ENCODE peak calls at places on chromosomes 6 and 20, in nine cellular contexts. O is naive thymus-derived CD4-positive, alpha-beta T cell; P is adipocyte; I is cardiac muscle cell; S is H9; E is Right ventricle myocardium superior; B is psoas muscle; A is glomerular endothelial cell; M is stimulated activated CD4-positive, alpha-beta T cell treated with anti-CD3 and anti-CD28 coated beads, Interleukin-2, amount 100 ng/mL, for 48 hours. R is an unnamed sample.

GRCh38 chr20:13649548-13649947 is 10.8 kb upstream of the TASP1 start:
- DNase-seq in A (no peak), O (no peak), M (no peak), B (peak), P (peak), E (peak), S (peak), I (peak), R (no peak)

GRCh38 chr20:24668384-24668702 is 198.9 kb downstream of the SYNDIG1 start:
- DNase-seq in A (no peak), E (no peak), B (no peak), I (no peak), P (no peak), S (no peak), O (no peak), M (no peak), R (no peak)

GRCh38 chr6:37008484-37009186 is 3.2 kb downstream of the FGD2 start:
- DNase-seq in E (peak), A (no peak), M (no peak), B (no peak), I (no peak), O (no peak), P (no peak), S (no peak), R (no peak)

GRCh38 chr6:35494161-35494563 is 2.7 kb downstream of the TEAD3 start:
- DNase-seq in A (peak), B (no peak), I (peak), M (no peak), P (peak), E (no peak), O (no peak), S (peak), R (no peak)

GRCh38 chr6:15874821-15875220 is 212.0 kb upstream of the DTNBP1 start:
- DNase-seq in O (no peak), B (no peak), P (peak), E (no peak), I (peak), S (no peak), M (no peak), A (no peak), R (no peak)

GRCh38 chr6:47061631-47062300 is 19.6 kb upstream of the ADGRF1 start:
- DNase-seq in S (no peak), M (no peak), B (no peak), P (no peak), O (no peak), I (peak), E (peak), A (no peak), R (no peak)

GRCh38 chr6:111711476-111711875 is 105.8 kb upstream of the TRAF3IP2 start:
- DNase-seq in B (peak), E (peak), O (no peak), M (no peak), P (no peak), I (no peak), A (no peak), S (no peak), R (no peak)

GRCh38 chr20:18050628-18051027 is 7.1 kb downstream of the OVOL2 start:
- DNase-seq in S (no peak), M (no peak), B (no peak), O (no peak), E (no peak), A (no peak), P (no peak), I (no peak), R (no peak)

GRCh38 chr20:36885355-36885754 is 9.4 kb downstream of the TLDC2 start:
- DNase-seq in S (no peak), E (no peak), I (no peak), M (no peak), P (peak), B (no peak), O (no peak), A (no peak), R (no peak)

GRCh38 chr6:145015739-145016558 is 719.4 kb downstream of the EPM2A start:
- DNase-seq in E (no peak), S (no peak), B (no peak), I (peak), P (peak), M (no peak), O (no peak), A (peak), R (no peak)

GRCh38 chr6:133241901-133242760 is 974 bp downstream of the EYA4 start:
- DNase-seq in I (peak), M (no peak), P (peak), E (peak), S (peak), O (peak), A (no peak), B (peak), R (no peak)

GRCh38 chr6:109019911-109020310 is 74.7 kb downstream of the SESN1 start:
- DNase-seq in M (no peak), S (no peak), O (peak), I (no peak), A (no peak), B (no peak), P (no peak), E (no peak), R (no peak)

GRCh38 chr20:19761853-19762252 is 3.8 kb downstream of the RIN2 start:
- DNase-seq in I (peak), E (no peak), S (no peak), O (no peak), M (no peak), A (no peak), B (no peak), P (no peak), R (no peak)

GRCh38 chr6:90216081-90216977 is 80.3 kb downstream of the BACH2 start:
- DNase-seq in M (no peak), I (no peak), E (no peak), O (peak), P (no peak), S (peak), A (no peak), B (no peak), R (peak)

GRCh38 chr20:49179368-49180277 is 8.5 kb downstream of the STAU1 start:
- DNase-seq in A (no peak), S (no peak), I (peak), B (no peak), E (no peak), O (no peak), P (no peak), M (no peak), R (no peak)

GRCh38 chr6:72816022-72816421 is 194.2 kb downstream of the KCNQ5 start:
- DNase-seq in S (no peak), E (no peak), A (no peak), B (no peak), I (no peak), P (no peak), M (no peak), O (no peak), R (no peak)

GRCh38 chr6:106973841-106974336 is 640 bp downstream of the CD24 start:
- DNase-seq in I (no peak), S (no peak), P (no peak), O (no peak), M (no peak), A (no peak), E (no peak), B (no peak), R (no peak)

GRCh38 chr6:133235219-133235618 is 5.9 kb upstream of the EYA4 start:
- DNase-seq in E (no peak), S (no peak), A (no peak), P (peak), O (no peak), I (no peak), B (no peak), M (no peak), R (no peak)

GRCh38 chr6:164612731-164613130 is 696.7 kb downstream of the C6orf118 start:
- DNase-seq in M (no peak), E (no peak), P (no peak), B (no peak), O (no peak), I (no peak), S (no peak), A (no peak), R (no peak)

GRCh38 chr6:169619650-169620049 is 82.2 kb downstream of the WDR27 start:
- DNase-seq in P (peak), M (no peak), A (no peak), O (no peak), S (no peak), E (no peak), B (no peak), I (peak), R (no peak)

GRCh38 chr6:152651986-152652385 is 14.8 kb upstream of the SYNE1 start:
- DNase-seq in M (no peak), I (no peak), S (no peak), O (no peak), E (no peak), B (no peak), A (no peak), P (no peak), R (no peak)

GRCh38 chr6:159169557-159170332 is 545 bp downstream of the FNDC1 start:
- DNase-seq in O (no peak), E (peak), I (peak), M (no peak), S (peak), P (peak), B (peak), A (no peak), R (no peak)

GRCh38 chr6:157491571-157492232 is 110.7 kb downstream of the ZDHHC14 start:
- DNase-seq in O (no peak), P (no peak), M (no peak), B (no peak), S (no peak), A (no peak), I (no peak), E (no peak), R (no peak)

GRCh38 chr6:90401933-90402830 is 105.5 kb upstream of the BACH2 start:
- DNase-seq in M (no peak), S (no peak), O (no peak), P (no peak), A (no peak), E (no peak), B (no peak), I (no peak), R (no peak)

GRCh38 chr20:24098886-24099285 is 110.3 kb upstream of the GGTLC1 start:
- DNase-seq in I (peak), O (no peak), P (peak), B (no peak), S (no peak), M (no peak), A (no peak), E (no peak), R (no peak)

GRCh38 chr6:45663181-45664180 is 285.7 kb upstream of the SUPT3H start:
- DNase-seq in I (peak), O (peak), E (peak), M (peak), P (no peak), S (peak), B (peak), A (no peak), R (no peak)

GRCh38 chr20:32206383-32207210 is 946 bp downstream of the PLAGL2 start:
- DNase-seq in O (no peak), I (no peak), B (no peak), S (no peak), A (no peak), M (no peak), E (no peak), P (peak), R (no peak)

GRCh38 chr6:81380718-81381338 is 371.7 kb downstream of the TENT5A start:
- DNase-seq in A (no peak), E (no peak), P (no peak), I (no peak), S (no peak), O (no peak), M (no peak), B (no peak), R (no peak)

GRCh38 chr6:30600576-30600975 is 16.5 kb downstream of the PPP1R10 start:
- DNase-seq in A (no peak), I (no peak), S (no peak), O (no peak), P (no peak), E (peak), M (no peak), B (no peak), R (no peak)